ENCODE peak calls at places on chromosomes 2 and 18, in six cellular contexts. I is activated naive CD4-positive, alpha-beta T cell treated with anti-CD3 and anti-CD28 coated beads, Interleukin-2, amount 10 ng/mL, durations not matched to agents 7 days and 5 days; D is SHP77 treated with DMSO at 0.1 percent for 48 hours; C is progenitor cell of endocrine pancreas; H is stimulated activated CD8-positive, alpha-beta memory T cell treated with anti-CD3 and anti-CD28 coated beads, Interleukin-2, amount 100 ng/mL, for 1 hour; L is epithelial cell of esophagus. U is an unnamed sample.
A peak's percentile ranks its signal among the peaks of the same experiment; 100 is the strongest.

GRCh38 chr2:132668189-132668833 is 1.7 kb downstream of the LYPD1 start:
- DNase-seq in I (no peak), D (no peak), C (peak; percentile 40), H (no peak), L (no peak), U (no peak)

GRCh38 chr18:42052137-42052708 is 97.2 kb downstream of the PIK3C3 start:
- DNase-seq in I (no peak), D (no peak), C (no peak), H (no peak), L (no peak), U (peak; percentile 41)

GRCh38 chr2:141499123-141499522 is 631.7 kb downstream of the LRP1B start:
- DNase-seq in I (no peak), D (no peak), C (no peak), H (no peak), L (no peak), U (no peak)

GRCh38 chr18:43751203-43751602 is 473.9 kb upstream of the SYT4 start:
- DNase-seq in I (no peak), D (no peak), C (no peak), H (no peak), L (peak; percentile 23), U (peak; percentile 80)

GRCh38 chr18:35289293-35290069 is 548 bp downstream of the ZSCAN30 start:
- DNase-seq in I (peak; percentile 50), D (no peak), C (no peak), H (no peak), L (no peak), U (peak; percentile 2)

GRCh38 chr2:21939961-21940360 is 816.2 kb downstream of the TDRD15 start:
- DNase-seq in I (no peak), D (no peak), C (no peak), H (no peak), L (no peak), U (no peak)

GRCh38 chr2:233480490-233481202 is 85.9 kb downstream of the USP40 start:
- DNase-seq in I (no peak), D (no peak), C (no peak), H (no peak), L (peak; percentile 58), U (no peak)

GRCh38 chr2:55014962-55015939 is 35.0 kb downstream of the RTN4 start:
- DNase-seq in I (peak; percentile 60), D (peak; percentile 80), C (peak; percentile 23), H (no peak), L (peak; percentile 73), U (peak; percentile 30)

GRCh38 chr2:222754324-222754723 is 82.9 kb downstream of the MOGAT1 start:
- DNase-seq in I (no peak), D (no peak), C (no peak), H (no peak), L (no peak), U (no peak)

GRCh38 chr2:16226942-16227664 is 286.8 kb downstream of the MYCN start:
- DNase-seq in I (no peak), D (no peak), C (no peak), H (no peak), L (no peak), U (no peak)